ENCODE peak calls at places on chromosomes 7 and 10, in six cellular contexts. One of them, this sample, is unnamed.

GRCh38 chr10:105138287-105138854 is 497.3 kb downstream of the SORCS3 start:
- DNase-seq in CD8-positive, alpha-beta T cell: no peak
- DNase-seq in neural progenitor cell: no peak
- DNase-seq in left ventricle myocardium inferior: peak
- DNase-seq in HCT116: no peak
- DNase-seq in tibial nerve: no peak
- DNase-seq in this sample: no peak

GRCh38 chr7:148847815-148848726 is 36.0 kb downstream of the EZH2 start:
- DNase-seq in CD8-positive, alpha-beta T cell: no peak
- DNase-seq in neural progenitor cell: no peak
- DNase-seq in left ventricle myocardium inferior: no peak
- DNase-seq in HCT116: no peak
- DNase-seq in tibial nerve: no peak
- DNase-seq in this sample: no peak

GRCh38 chr7:45920543-45921380 is at the start of gene IGFBP3:
- DNase-seq in CD8-positive, alpha-beta T cell: no peak
- DNase-seq in neural progenitor cell: peak
- DNase-seq in left ventricle myocardium inferior: peak
- DNase-seq in HCT116: no peak
- DNase-seq in tibial nerve: no peak
- DNase-seq in this sample: no peak

GRCh38 chr7:67777119-67777518 is 780.5 kb downstream of the TYW1 start:
- DNase-seq in CD8-positive, alpha-beta T cell: no peak
- DNase-seq in neural progenitor cell: no peak
- DNase-seq in left ventricle myocardium inferior: no peak
- DNase-seq in HCT116: no peak
- DNase-seq in tibial nerve: no peak
- DNase-seq in this sample: no peak

GRCh38 chr7:153405704-153406485 is 646.3 kb upstream of the DPP6 start:
- DNase-seq in CD8-positive, alpha-beta T cell: no peak
- DNase-seq in neural progenitor cell: no peak
- DNase-seq in left ventricle myocardium inferior: no peak
- DNase-seq in HCT116: no peak
- DNase-seq in tibial nerve: no peak
- DNase-seq in this sample: no peak

GRCh38 chr10:72096115-72097000 is 8.0 kb upstream of the SPOCK2 start:
- DNase-seq in CD8-positive, alpha-beta T cell: no peak
- DNase-seq in neural progenitor cell: peak
- DNase-seq in left ventricle myocardium inferior: no peak
- DNase-seq in HCT116: no peak
- DNase-seq in tibial nerve: no peak
- DNase-seq in this sample: peak

GRCh38 chr10:930415-931325 is 835 bp downstream of the LARP4B start:
- DNase-seq in CD8-positive, alpha-beta T cell: peak
- DNase-seq in neural progenitor cell: peak
- DNase-seq in left ventricle myocardium inferior: peak
- DNase-seq in HCT116: no peak
- DNase-seq in tibial nerve: no peak
- DNase-seq in this sample: no peak

GRCh38 chr10:24341371-24341770 is 132.4 kb downstream of the KIAA1217 start:
- DNase-seq in CD8-positive, alpha-beta T cell: no peak
- DNase-seq in neural progenitor cell: no peak
- DNase-seq in left ventricle myocardium inferior: no peak
- DNase-seq in HCT116: no peak
- DNase-seq in tibial nerve: no peak
- DNase-seq in this sample: no peak

GRCh38 chr7:134016223-134016941 is 110.8 kb upstream of the LRGUK start:
- DNase-seq in CD8-positive, alpha-beta T cell: no peak
- DNase-seq in neural progenitor cell: peak
- DNase-seq in left ventricle myocardium inferior: no peak
- DNase-seq in HCT116: peak
- DNase-seq in tibial nerve: no peak
- DNase-seq in this sample: peak

GRCh38 chr7:157228864-157229422 is 90.2 kb downstream of the UBE3C start:
- DNase-seq in CD8-positive, alpha-beta T cell: peak
- DNase-seq in neural progenitor cell: peak
- DNase-seq in left ventricle myocardium inferior: no peak
- DNase-seq in HCT116: no peak
- DNase-seq in tibial nerve: no peak
- DNase-seq in this sample: peak

GRCh38 chr7:130390486-130390885 is 10.2 kb downstream of the CPA1 start:
- DNase-seq in CD8-positive, alpha-beta T cell: no peak
- DNase-seq in neural progenitor cell: no peak
- DNase-seq in left ventricle myocardium inferior: no peak
- DNase-seq in HCT116: no peak
- DNase-seq in tibial nerve: no peak
- DNase-seq in this sample: no peak

GRCh38 chr7:130961128-130961601 is 227.2 kb upstream of the KLF14 start:
- DNase-seq in CD8-positive, alpha-beta T cell: peak
- DNase-seq in neural progenitor cell: no peak
- DNase-seq in left ventricle myocardium inferior: no peak
- DNase-seq in HCT116: peak
- DNase-seq in tibial nerve: no peak
- DNase-seq in this sample: peak

GRCh38 chr7:102925962-102926825 is 13.4 kb downstream of the LRRC17 start:
- DNase-seq in CD8-positive, alpha-beta T cell: no peak
- DNase-seq in neural progenitor cell: no peak
- DNase-seq in left ventricle myocardium inferior: no peak
- DNase-seq in HCT116: no peak
- DNase-seq in tibial nerve: no peak
- DNase-seq in this sample: peak

GRCh38 chr10:123390332-123390731 is 236.1 kb downstream of the BUB3 start:
- DNase-seq in CD8-positive, alpha-beta T cell: no peak
- DNase-seq in neural progenitor cell: no peak
- DNase-seq in left ventricle myocardium inferior: no peak
- DNase-seq in HCT116: no peak
- DNase-seq in tibial nerve: no peak
- DNase-seq in this sample: no peak

GRCh38 chr10:117318909-117319308 is 56.3 kb downstream of the PDZD8 start:
- DNase-seq in CD8-positive, alpha-beta T cell: no peak
- DNase-seq in neural progenitor cell: no peak
- DNase-seq in left ventricle myocardium inferior: no peak
- DNase-seq in HCT116: no peak
- DNase-seq in tibial nerve: no peak
- DNase-seq in this sample: no peak

GRCh38 chr7:101124376-101125056 is 2.4 kb upstream of the SERPINE1 start:
- DNase-seq in CD8-positive, alpha-beta T cell: no peak
- DNase-seq in neural progenitor cell: no peak
- DNase-seq in left ventricle myocardium inferior: no peak
- DNase-seq in HCT116: no peak
- DNase-seq in tibial nerve: no peak
- DNase-seq in this sample: peak

GRCh38 chr7:129315916-129316315 is 91.1 kb downstream of the AHCYL2 start:
- DNase-seq in CD8-positive, alpha-beta T cell: no peak
- DNase-seq in neural progenitor cell: no peak
- DNase-seq in left ventricle myocardium inferior: peak
- DNase-seq in HCT116: no peak
- DNase-seq in tibial nerve: no peak
- DNase-seq in this sample: no peak

GRCh38 chr7:96591900-96592676 is 117.6 kb downstream of the SEM1 start:
- DNase-seq in CD8-positive, alpha-beta T cell: no peak
- DNase-seq in neural progenitor cell: peak
- DNase-seq in left ventricle myocardium inferior: no peak
- DNase-seq in HCT116: no peak
- DNase-seq in tibial nerve: no peak
- DNase-seq in this sample: no peak

GRCh38 chr7:151398446-151399304 is 11.2 kb downstream of the WDR86 start:
- DNase-seq in CD8-positive, alpha-beta T cell: no peak
- DNase-seq in neural progenitor cell: no peak
- DNase-seq in left ventricle myocardium inferior: no peak
- DNase-seq in HCT116: no peak
- DNase-seq in tibial nerve: no peak
- DNase-seq in this sample: no peak

GRCh38 chr10:36779238-36779846 is 346.1 kb upstream of the ANKRD30A start:
- DNase-seq in CD8-positive, alpha-beta T cell: no peak
- DNase-seq in neural progenitor cell: peak
- DNase-seq in left ventricle myocardium inferior: no peak
- DNase-seq in HCT116: no peak
- DNase-seq in tibial nerve: no peak
- DNase-seq in this sample: peak

GRCh38 chr7:83468251-83468739 is 180.6 kb downstream of the SEMA3E start:
- DNase-seq in CD8-positive, alpha-beta T cell: no peak
- DNase-seq in neural progenitor cell: peak
- DNase-seq in left ventricle myocardium inferior: peak
- DNase-seq in HCT116: peak
- DNase-seq in tibial nerve: peak
- DNase-seq in this sample: peak

GRCh38 chr7:12423995-12424745 is 20.5 kb upstream of the VWDE start:
- DNase-seq in CD8-positive, alpha-beta T cell: no peak
- DNase-seq in neural progenitor cell: no peak
- DNase-seq in left ventricle myocardium inferior: no peak
- DNase-seq in HCT116: no peak
- DNase-seq in tibial nerve: no peak
- DNase-seq in this sample: no peak

GRCh38 chr7:126185959-126186580 is 1066.7 kb downstream of the GRM8 start:
- DNase-seq in CD8-positive, alpha-beta T cell: no peak
- DNase-seq in neural progenitor cell: peak
- DNase-seq in left ventricle myocardium inferior: no peak
- DNase-seq in HCT116: no peak
- DNase-seq in tibial nerve: no peak
- DNase-seq in this sample: no peak

GRCh38 chr10:78139336-78139735 is 105.7 kb downstream of the RPS24 start:
- DNase-seq in CD8-positive, alpha-beta T cell: no peak
- DNase-seq in neural progenitor cell: peak
- DNase-seq in left ventricle myocardium inferior: no peak
- DNase-seq in HCT116: no peak
- DNase-seq in tibial nerve: no peak
- DNase-seq in this sample: no peak

GRCh38 chr7:24725554-24726260 is 31.6 kb downstream of the GSDME start:
- DNase-seq in CD8-positive, alpha-beta T cell: no peak
- DNase-seq in neural progenitor cell: no peak
- DNase-seq in left ventricle myocardium inferior: peak
- DNase-seq in HCT116: no peak
- DNase-seq in tibial nerve: no peak
- DNase-seq in this sample: no peak

GRCh38 chr10:109205929-109206585 is 717.3 kb downstream of the XPNPEP1 start:
- DNase-seq in CD8-positive, alpha-beta T cell: no peak
- DNase-seq in neural progenitor cell: no peak
- DNase-seq in left ventricle myocardium inferior: no peak
- DNase-seq in HCT116: no peak
- DNase-seq in tibial nerve: no peak
- DNase-seq in this sample: peak

GRCh38 chr7:74655324-74655723 is 2.2 kb upstream of the GTF2I start:
- DNase-seq in CD8-positive, alpha-beta T cell: no peak
- DNase-seq in neural progenitor cell: no peak
- DNase-seq in left ventricle myocardium inferior: no peak
- DNase-seq in HCT116: no peak
- DNase-seq in tibial nerve: no peak
- DNase-seq in this sample: no peak
- H3K4me3 ChIP-seq in CD8-positive, alpha-beta T cell: no peak
- H3K4me3 ChIP-seq in neural progenitor cell: no peak
- H3K4me3 ChIP-seq in left ventricle myocardium inferior: peak
- H3K4me3 ChIP-seq in HCT116: no peak
- H3K4me3 ChIP-seq in tibial nerve: no peak
- H3K4me3 ChIP-seq in this sample: no peak

DNA sequence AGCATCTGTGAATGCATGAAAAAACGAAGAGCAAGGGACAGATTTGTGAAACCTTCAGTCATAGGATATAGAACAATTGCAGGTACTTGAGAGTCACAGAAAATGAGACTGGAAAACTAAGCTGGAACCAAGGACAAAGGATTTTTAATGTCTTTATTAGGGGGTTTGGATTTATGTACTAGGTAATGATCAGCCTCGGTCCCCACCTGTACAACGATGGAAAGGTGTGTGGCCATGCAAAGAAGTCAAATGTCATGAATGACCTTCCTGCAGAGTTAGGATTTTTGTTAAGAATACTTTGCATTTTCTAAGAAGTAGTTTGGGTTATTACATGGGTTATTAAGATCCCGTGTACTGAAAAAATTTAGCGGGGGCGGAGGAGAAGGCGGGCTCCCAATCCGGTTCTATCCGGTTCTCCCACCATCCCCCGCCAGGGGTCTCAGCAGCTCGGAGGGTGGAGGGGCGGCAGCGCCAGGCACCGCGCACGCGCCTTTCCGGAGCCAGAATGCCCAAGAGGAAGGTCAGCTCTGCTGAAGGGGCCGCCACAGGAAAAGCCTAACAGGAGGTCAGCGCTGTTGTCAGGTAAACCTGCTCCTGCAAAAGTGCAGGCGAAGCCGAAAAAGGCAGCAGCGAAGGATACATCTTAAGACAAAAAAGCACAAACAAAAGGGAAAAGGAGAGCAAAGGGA is 327.5 kb upstream of the PLXDC2 start:
- DNase-seq in CD8-positive, alpha-beta T cell: no peak
- DNase-seq in neural progenitor cell: peak
- DNase-seq in left ventricle myocardium inferior: peak
- DNase-seq in HCT116: no peak
- DNase-seq in tibial nerve: peak
- DNase-seq in this sample: no peak
- TF ChIP-seq CTCF in CD8-positive, alpha-beta T cell: no peak
- TF ChIP-seq CTCF in neural progenitor cell: peak
- TF ChIP-seq CTCF in left ventricle myocardium inferior: peak
- TF ChIP-seq CTCF in HCT116: no peak
- TF ChIP-seq CTCF in tibial nerve: peak
- TF ChIP-seq CTCF in this sample: peak

DNA sequence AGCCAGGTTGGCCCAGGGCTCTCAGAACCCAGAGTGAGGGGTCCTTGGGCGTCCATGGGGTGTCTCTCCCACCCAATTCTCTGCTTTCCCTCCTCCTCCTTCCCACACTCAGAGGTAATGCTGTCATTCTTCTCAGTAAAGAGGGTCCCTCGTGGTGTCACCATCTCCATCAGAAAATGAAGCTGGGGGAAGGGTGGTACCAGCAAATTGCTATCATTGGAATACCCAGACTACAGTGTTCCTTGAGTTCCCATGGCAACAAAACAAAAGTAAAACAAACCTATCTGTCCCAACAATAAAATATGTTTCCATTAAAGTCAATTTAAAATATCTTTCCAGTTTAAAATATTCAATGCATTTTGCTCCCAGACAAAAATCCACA is 181.9 kb downstream of the ARID5B start:
- DNase-seq in CD8-positive, alpha-beta T cell: no peak
- DNase-seq in neural progenitor cell: no peak
- DNase-seq in left ventricle myocardium inferior: no peak
- DNase-seq in HCT116: no peak
- DNase-seq in tibial nerve: no peak
- DNase-seq in this sample: peak
- H3K27ac ChIP-seq in CD8-positive, alpha-beta T cell: no peak
- H3K27ac ChIP-seq in neural progenitor cell: no peak
- H3K27ac ChIP-seq in left ventricle myocardium inferior: peak
- H3K27ac ChIP-seq in HCT116: no peak
- H3K27ac ChIP-seq in tibial nerve: peak
- H3K27ac ChIP-seq in this sample: peak

GRCh38 chr7:27146491-27147210 is 923 bp downstream of the HOXA6 start:
- DNase-seq in CD8-positive, alpha-beta T cell: no peak
- DNase-seq in neural progenitor cell: no peak
- DNase-seq in left ventricle myocardium inferior: no peak
- DNase-seq in HCT116: no peak
- DNase-seq in tibial nerve: no peak
- DNase-seq in this sample: no peak

GRCh38 chr7:27148031-27148775 is 629 bp upstream of the HOXA6 start:
- DNase-seq in CD8-positive, alpha-beta T cell: no peak
- DNase-seq in neural progenitor cell: no peak
- DNase-seq in left ventricle myocardium inferior: no peak
- DNase-seq in HCT116: no peak
- DNase-seq in tibial nerve: no peak
- DNase-seq in this sample: no peak

GRCh38 chr7:27145884-27146401 is 1.6 kb downstream of the HOXA6 start:
- DNase-seq in CD8-positive, alpha-beta T cell: no peak
- DNase-seq in neural progenitor cell: no peak
- DNase-seq in left ventricle myocardium inferior: no peak
- DNase-seq in HCT116: no peak
- DNase-seq in tibial nerve: no peak
- DNase-seq in this sample: no peak

GRCh38 chr7:27148776-27149641 is 1.4 kb upstream of the HOXA6 start:
- DNase-seq in CD8-positive, alpha-beta T cell: no peak
- DNase-seq in neural progenitor cell: no peak
- DNase-seq in left ventricle myocardium inferior: no peak
- DNase-seq in HCT116: no peak
- DNase-seq in tibial nerve: no peak
- DNase-seq in this sample: no peak

GRCh38 chr7:27147211-27148030 is at the start of gene HOXA6:
- DNase-seq in CD8-positive, alpha-beta T cell: no peak
- DNase-seq in neural progenitor cell: no peak
- DNase-seq in left ventricle myocardium inferior: no peak
- DNase-seq in HCT116: no peak
- DNase-seq in tibial nerve: peak
- DNase-seq in this sample: no peak
- H3K4me3 ChIP-seq in CD8-positive, alpha-beta T cell: no peak
- H3K4me3 ChIP-seq in neural progenitor cell: peak
- H3K4me3 ChIP-seq in left ventricle myocardium inferior: peak
- H3K4me3 ChIP-seq in HCT116: peak
- H3K4me3 ChIP-seq in tibial nerve: peak
- H3K4me3 ChIP-seq in this sample: no peak

This sample was measured in brain microvascular endothelial cell.